ENCODE peak calls at places on chromosome 22, in ten cellular contexts. Y, F, E, Q, J, G, O, N, T and W are unnamed samples.

GRCh38 chr22:45212992-45213751 is 27.5 kb downstream of the KIAA0930 start:
- DNase-seq in Y (peak), F (peak), E (no peak), Q (peak), J (no peak), G (no peak), O (peak), N (no peak), T (peak), W (no peak)

GRCh38 chr22:30246962-30247376 is 410 bp upstream of the LIF start:
- DNase-seq in Y (no peak), F (no peak), E (no peak), Q (peak), J (no peak), G (no peak), O (no peak), N (no peak), T (no peak), W (no peak)

GRCh38 chr22:31577711-31578110 is 81.4 kb downstream of the SFI1 start:
- DNase-seq in Y (no peak), F (no peak), E (no peak), Q (no peak), J (no peak), G (no peak), O (no peak), N (no peak), T (no peak), W (peak)

GRCh38 chr22:50529416-50530279 is at the start of gene TYMP:
- DNase-seq in Y (no peak), F (no peak), E (peak), Q (peak), J (no peak), G (no peak), O (peak), N (no peak), T (peak), W (peak)

GRCh38 chr22:50502096-50502495 is 5.4 kb downstream of the LMF2 start:
- DNase-seq in Y (no peak), F (no peak), E (no peak), Q (no peak), J (no peak), G (no peak), O (no peak), N (no peak), T (no peak), W (no peak)

GRCh38 chr22:49763696-49764095 is 64.0 kb downstream of the BRD1 start:
- DNase-seq in Y (no peak), F (no peak), E (no peak), Q (peak), J (no peak), G (no peak), O (no peak), N (no peak), T (no peak), W (no peak)

GRCh38 chr22:43897751-43898261 is 6.0 kb upstream of the PNPLA5 start:
- DNase-seq in Y (peak), F (no peak), E (no peak), Q (no peak), J (no peak), G (no peak), O (no peak), N (no peak), T (peak), W (no peak)

GRCh38 chr22:45295492-45295891 is 10.7 kb downstream of the UPK3A start:
- DNase-seq in Y (no peak), F (no peak), E (no peak), Q (no peak), J (no peak), G (no peak), O (no peak), N (no peak), T (no peak), W (no peak)

GRCh38 chr22:20811971-20812660 is 38.2 kb downstream of the SERPIND1 start:
- DNase-seq in Y (no peak), F (no peak), E (no peak), Q (no peak), J (no peak), G (no peak), O (no peak), N (no peak), T (no peak), W (peak)

GRCh38 chr22:40684728-40685127 is 5.4 kb downstream of the MCHR1 start:
- DNase-seq in Y (no peak), F (no peak), E (no peak), Q (no peak), J (no peak), G (no peak), O (no peak), N (no peak), T (no peak), W (no peak)

GRCh38 chr22:18008136-18008535 is 16.2 kb downstream of the MICAL3 start:
- DNase-seq in Y (no peak), F (no peak), E (no peak), Q (no peak), J (no peak), G (no peak), O (no peak), N (no peak), T (no peak), W (peak)

GRCh38 chr22:45582236-45582954 is 79.7 kb downstream of the FBLN1 start:
- DNase-seq in Y (no peak), F (no peak), E (no peak), Q (peak), J (no peak), G (no peak), O (no peak), N (no peak), T (no peak), W (peak)

GRCh38 chr22:24181088-24181995 is at the start of gene SUSD2:
- DNase-seq in Y (no peak), F (no peak), E (no peak), Q (peak), J (peak), G (no peak), O (no peak), N (no peak), T (peak), W (no peak)

GRCh38 chr22:24440270-24440717 is 12.9 kb downstream of the ADORA2A start:
- DNase-seq in Y (no peak), F (no peak), E (no peak), Q (no peak), J (no peak), G (no peak), O (no peak), N (no peak), T (no peak), W (no peak)

GRCh38 chr22:40410731-40411505 is 40.5 kb downstream of the SGSM3 start:
- DNase-seq in Y (no peak), F (no peak), E (no peak), Q (no peak), J (no peak), G (no peak), O (no peak), N (no peak), T (no peak), W (no peak)

GRCh38 chr22:19086417-19086816 is 35.8 kb downstream of the DGCR2 start:
- DNase-seq in Y (no peak), F (peak), E (no peak), Q (no peak), J (no peak), G (no peak), O (no peak), N (no peak), T (no peak), W (no peak)

GRCh38 chr22:35089139-35089538 is 23.2 kb downstream of the ISX start:
- DNase-seq in Y (no peak), F (no peak), E (no peak), Q (no peak), J (no peak), G (no peak), O (no peak), N (no peak), T (no peak), W (no peak)

GRCh38 chr22:40651563-40652501 is 15.3 kb upstream of the MRTFA start:
- DNase-seq in Y (peak), F (peak), E (peak), Q (peak), J (peak), G (peak), O (peak), N (no peak), T (peak), W (peak)

GRCh38 chr22:34214372-34214771 is 294.1 kb upstream of the LARGE1 start:
- DNase-seq in Y (no peak), F (no peak), E (no peak), Q (no peak), J (no peak), G (no peak), O (no peak), N (no peak), T (no peak), W (no peak)

GRCh38 chr22:41524283-41524682 is 20.0 kb downstream of the POLR3H start:
- DNase-seq in Y (peak), F (no peak), E (no peak), Q (no peak), J (no peak), G (no peak), O (peak), N (no peak), T (peak), W (no peak)

GRCh38 chr22:17162731-17163130 is 3.7 kb upstream of the HDHD5 start:
- DNase-seq in Y (no peak), F (no peak), E (no peak), Q (no peak), J (no peak), G (no peak), O (no peak), N (no peak), T (no peak), W (no peak)

GRCh38 chr22:30837531-30837930 is 131.0 kb downstream of the MORC2 start:
- DNase-seq in Y (no peak), F (no peak), E (no peak), Q (no peak), J (no peak), G (no peak), O (no peak), N (no peak), T (no peak), W (peak)

GRCh38 chr22:41009222-41009948 is 58.2 kb downstream of the RBX1 start:
- DNase-seq in Y (peak), F (peak), E (no peak), Q (no peak), J (no peak), G (no peak), O (no peak), N (no peak), T (no peak), W (no peak)

GRCh38 chr22:48279465-48279765 is 1517.0 kb downstream of the TBC1D22A start:
- DNase-seq in Y (no peak), F (no peak), E (no peak), Q (no peak), J (no peak), G (no peak), O (no peak), N (no peak), T (no peak), W (no peak)

GRCh38 chr22:18033204-18033998 is 9.0 kb upstream of the MICAL3 start:
- DNase-seq in Y (peak), F (no peak), E (no peak), Q (no peak), J (no peak), G (no peak), O (peak), N (no peak), T (no peak), W (peak)

GRCh38 chr22:29195964-29196666 is 9.6 kb upstream of the EMID1 start:
- DNase-seq in Y (no peak), F (no peak), E (no peak), Q (peak), J (no peak), G (no peak), O (no peak), N (no peak), T (no peak), W (no peak)

GRCh38 chr22:46915978-46916730 is 153.7 kb downstream of the TBC1D22A start:
- DNase-seq in Y (no peak), F (no peak), E (no peak), Q (no peak), J (no peak), G (no peak), O (no peak), N (no peak), T (no peak), W (no peak)

GRCh38 chr22:46917702-46918101 is 155.3 kb downstream of the TBC1D22A start:
- DNase-seq in Y (no peak), F (no peak), E (no peak), Q (no peak), J (no peak), G (no peak), O (no peak), N (no peak), T (no peak), W (peak)

GRCh38 chr22:46918197-46918596 is 155.7 kb downstream of the TBC1D22A start:
- DNase-seq in Y (no peak), F (no peak), E (no peak), Q (no peak), J (no peak), G (no peak), O (no peak), N (peak), T (no peak), W (no peak)

GRCh38 chr22:46914916-46915894 is 152.8 kb downstream of the TBC1D22A start:
- DNase-seq in Y (no peak), F (no peak), E (no peak), Q (no peak), J (no peak), G (no peak), O (no peak), N (no peak), T (no peak), W (peak)

GRCh38 chr22:46916886-46917625 is 154.6 kb downstream of the TBC1D22A start:
- DNase-seq in Y (no peak), F (no peak), E (no peak), Q (no peak), J (no peak), G (no peak), O (no peak), N (no peak), T (no peak), W (peak)
- TF ChIP-seq POLR2A in Y (no peak), F (no peak), E (no peak), Q (no peak), J (no peak), G (no peak), O (no peak), N (no peak), T (no peak), W (no peak)

DNA sequence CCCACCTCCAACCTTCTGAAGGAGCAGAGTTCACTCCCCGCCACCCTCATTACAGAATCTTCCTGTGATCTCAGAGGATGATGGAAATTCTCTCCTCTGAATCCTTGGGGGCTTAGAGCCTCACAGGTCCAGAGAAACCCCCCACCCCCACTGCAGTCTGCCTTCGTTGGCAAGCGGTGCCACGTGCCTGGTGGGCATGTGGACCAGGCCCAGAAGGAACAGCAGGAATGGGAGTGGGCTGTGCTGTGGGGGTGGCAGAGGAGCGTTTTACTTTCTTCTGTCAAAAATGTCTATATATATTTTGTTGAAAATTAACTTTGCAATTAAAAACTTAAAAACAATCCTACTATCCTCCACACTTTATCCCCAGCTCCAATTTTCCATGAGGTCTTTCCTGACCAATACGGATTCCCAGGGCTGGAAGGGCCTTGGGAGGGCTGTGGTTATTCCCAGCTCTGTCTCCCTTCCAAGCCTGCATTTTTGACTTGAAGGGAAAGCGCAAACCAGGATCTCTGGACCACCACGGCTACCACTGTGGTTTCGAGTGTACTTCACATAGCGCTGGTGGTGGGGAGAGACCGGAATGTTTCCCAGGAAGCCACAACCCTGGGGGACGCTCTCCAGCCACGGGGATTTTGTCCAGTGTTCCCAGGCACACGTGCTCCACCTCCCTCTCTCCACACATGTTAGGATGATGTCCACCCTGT is 986 bp upstream of the NPTXR start:
- DNase-seq in Y (no peak), F (no peak), E (no peak), Q (no peak), J (no peak), G (no peak), O (no peak), N (no peak), T (no peak), W (no peak)
- H3K4me3 ChIP-seq in Y (no peak), F (no peak), E (no peak), Q (no peak), J (no peak), G (no peak), O (no peak), N (no peak), T (no peak), W (no peak)

DNA sequence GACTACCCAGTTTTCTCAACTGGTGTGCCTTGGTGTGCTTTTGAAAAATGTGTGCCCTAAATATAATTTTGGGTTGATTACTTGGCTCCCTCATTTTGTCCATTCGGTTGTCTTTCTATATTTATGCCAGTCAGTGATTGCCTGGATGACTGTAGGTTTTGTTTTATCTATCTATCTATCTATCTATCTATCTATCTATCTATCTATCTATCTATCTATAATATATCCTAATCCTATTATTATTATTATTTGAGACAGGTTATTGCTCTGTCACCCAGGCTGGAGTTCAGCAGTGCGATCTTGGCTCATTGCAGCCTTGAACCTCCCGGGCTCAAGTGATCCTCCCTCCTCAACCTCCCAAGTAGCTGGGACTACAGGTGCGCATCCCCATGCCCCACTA is 111.4 kb upstream of the GRK3 start:
- DNase-seq in Y (no peak), F (no peak), E (no peak), Q (no peak), J (no peak), G (no peak), O (no peak), N (no peak), T (no peak), W (no peak)
- TF ChIP-seq CTCF in Y (no peak), F (no peak), E (no peak), Q (no peak), J (no peak), G (no peak), O (no peak), N (no peak), T (no peak), W (no peak)

DNA sequence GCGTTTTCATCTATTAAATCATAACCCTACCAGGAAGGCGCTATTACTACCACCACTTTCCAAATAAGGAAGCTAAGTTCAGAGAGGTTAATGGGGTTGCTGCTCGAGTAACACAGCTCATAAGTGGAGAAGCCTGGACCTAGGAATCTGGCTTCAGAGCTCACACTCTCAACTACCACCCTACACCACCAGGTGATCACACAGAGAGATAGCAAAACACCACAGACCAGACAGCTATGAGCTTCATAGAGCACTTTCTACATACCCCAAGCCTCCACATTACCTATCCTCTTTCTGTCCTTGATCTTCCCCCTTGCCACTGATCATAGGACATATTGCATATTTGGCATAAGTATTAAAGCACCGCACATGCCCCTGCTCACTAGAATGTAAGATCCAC is 65.4 kb downstream of the TIMP3 start:
- DNase-seq in Y (no peak), F (no peak), E (no peak), Q (no peak), J (no peak), G (no peak), O (no peak), N (no peak), T (no peak), W (no peak)
- TF ChIP-seq POLR2A in Y (no peak), F (no peak), E (no peak), Q (no peak), J (no peak), G (no peak), O (no peak), N (no peak), T (no peak), W (no peak)

GRCh38 chr22:42645938-42646568 is 3.1 kb downstream of the CYB5R3 start:
- DNase-seq in Y (no peak), F (no peak), E (no peak), Q (peak), J (no peak), G (no peak), O (no peak), N (no peak), T (peak), W (no peak)
- H3K4me3 ChIP-seq in Y (no peak), F (no peak), E (no peak), Q (no peak), J (no peak), G (peak), O (peak), N (peak), T (peak), W (no peak)